ENCODE peak calls at places on chromosome 19, in eight cellular contexts. S is fibroblast of lung; Z is CD4-positive, alpha-beta T cell; Y is right lobe of liver; E is adrenal gland; W is sigmoid colon; H is colonic mucosa; D is A549. C is an unnamed sample.

GRCh38 chr19:46736544-46737274 is 9.1 kb upstream of the FKRP start:
- DNase-seq in S (no peak), Z (no peak), Y (no peak), E (peak; percentile 81), W (no peak), H (no peak), D (no peak), C (no peak)

GRCh38 chr19:405138-405965 is 3.6 kb downstream of the C2CD4C start:
- DNase-seq in S (no peak), Z (no peak), Y (no peak), E (no peak), W (no peak), H (peak; percentile 40), D (no peak), C (no peak)

GRCh38 chr19:55058781-55059610 is 4.0 kb downstream of the RDH13 start:
- DNase-seq in S (no peak), Z (no peak), Y (no peak), E (no peak), W (no peak), H (no peak), D (no peak), C (no peak)

GRCh38 chr19:50909240-50910070 is 1.7 kb downstream of the KLK4 start:
- DNase-seq in S (no peak), Z (peak; percentile 14), Y (peak; percentile 31), E (no peak), W (no peak), H (peak; percentile 90), D (peak; percentile 86), C (no peak)

GRCh38 chr19:6091771-6092291 is 18.5 kb downstream of the RFX2 start:
- DNase-seq in S (peak; percentile 67), Z (no peak), Y (no peak), E (no peak), W (no peak), H (peak; percentile 74), D (no peak), C (no peak)

GRCh38 chr19:48750351-48750750 is 2.1 kb downstream of the FUT1 start:
- DNase-seq in S (no peak), Z (no peak), Y (no peak), E (no peak), W (no peak), H (no peak), D (no peak), C (no peak)

GRCh38 chr19:42143341-42144234 is 11.3 kb upstream of the POU2F2 start:
- DNase-seq in S (peak; percentile 29), Z (no peak), Y (no peak), E (peak; percentile 66), W (no peak), H (no peak), D (no peak), C (no peak)

GRCh38 chr19:12668937-12669271 is 2.3 kb downstream of the WDR83 start:
- DNase-seq in S (peak; percentile 67), Z (peak; percentile 75), Y (peak; percentile 65), E (peak; percentile 92), W (peak; percentile 84), H (peak; percentile 57), D (no peak), C (peak; percentile 20)

GRCh38 chr19:36051637-36052036 is 2.4 kb downstream of the THAP8 start:
- DNase-seq in S (no peak), Z (no peak), Y (no peak), E (no peak), W (no peak), H (no peak), D (no peak), C (no peak)

GRCh38 chr19:58456111-58456510 is 4.7 kb downstream of the ZNF324B start:
- DNase-seq in S (no peak), Z (no peak), Y (no peak), E (no peak), W (no peak), H (no peak), D (no peak), C (no peak)

GRCh38 chr19:58450836-58451357 is 525 bp upstream of the ZNF324B start:
- DNase-seq in S (no peak), Z (no peak), Y (no peak), E (no peak), W (no peak), H (peak; percentile 68), D (peak; percentile 48), C (no peak)

GRCh38 chr19:58455306-58455705 is 3.9 kb downstream of the ZNF324B start:
- DNase-seq in S (no peak), Z (no peak), Y (no peak), E (no peak), W (no peak), H (no peak), D (no peak), C (no peak)

GRCh38 chr19:58453743-58454142 is 2.3 kb downstream of the ZNF324B start:
- DNase-seq in S (no peak), Z (no peak), Y (no peak), E (no peak), W (no peak), H (no peak), D (no peak), C (no peak)

DNA sequence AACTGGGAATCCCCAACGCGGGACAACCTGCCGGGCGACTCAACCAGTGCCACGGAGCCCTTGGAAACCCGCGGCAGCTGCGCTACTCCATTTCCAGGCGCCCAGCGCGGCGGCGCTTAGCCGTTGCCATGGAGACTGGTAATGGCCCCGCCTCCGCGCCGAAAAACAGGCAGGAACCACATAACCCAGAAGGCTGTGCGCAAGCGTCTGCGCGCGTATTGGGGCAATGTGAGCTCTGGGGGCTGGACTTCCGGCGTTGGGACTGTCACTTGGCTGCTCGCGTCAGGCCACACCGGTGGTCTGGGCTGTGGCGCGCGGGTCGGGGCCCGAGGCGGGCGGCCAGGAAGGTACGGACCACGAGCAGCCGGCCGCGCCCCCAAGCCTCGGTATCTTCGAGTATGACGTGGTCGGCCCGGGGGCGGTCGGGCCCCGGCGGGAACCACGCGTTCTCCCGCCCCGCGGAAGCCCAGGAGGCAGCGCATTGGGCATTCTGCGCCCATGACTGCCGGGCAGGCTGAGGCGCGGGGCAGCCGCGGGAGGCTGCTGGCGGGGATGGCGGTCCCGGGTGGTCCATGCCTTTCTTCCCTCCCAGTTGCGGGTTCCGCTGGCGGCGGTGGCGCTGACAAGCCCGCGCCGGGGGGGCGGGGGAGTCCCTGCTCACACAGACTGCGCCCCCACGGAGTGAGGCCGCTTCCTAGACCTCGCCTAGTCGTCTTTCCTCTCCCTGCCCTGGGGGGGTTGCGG is at the start of gene ZNF324B:
- DNase-seq in S (peak; percentile 92), Z (peak; percentile 95), Y (peak; percentile 96), E (peak; percentile 99), W (peak; percentile 98), H (peak; percentile 97), D (peak; percentile 98), C (peak; percentile 78)
- H3K27ac ChIP-seq in S (peak within 1 kb of the TSS; percentile 70), Z (peak within 1 kb of the TSS; percentile 61), Y (no peak within 1 kb of the TSS), E (no peak within 1 kb of the TSS), W (peak within 1 kb of the TSS; percentile 76), H (no peak within 1 kb of the TSS), D (peak within 1 kb of the TSS; percentile 76), C (no peak within 1 kb of the TSS)

GRCh38 chr19:58581227-58582141 is 8.3 kb upstream of the MZF1 start:
- DNase-seq in S (peak; percentile 70), Z (peak; percentile 88), Y (peak; percentile 73), E (peak; percentile 95), W (peak; percentile 96), H (peak; percentile 84), D (peak; percentile 63), C (peak; percentile 74)
- TF ChIP-seq CTCF in S (peak; percentile 99), Z (peak; percentile 93), Y (peak; percentile 76), E (peak; percentile 81), W (peak; percentile 94), H (peak; percentile 65), D (peak; percentile 85), C (peak; percentile 98)

GRCh38 chr19:2575734-2576481 is 100.0 kb downstream of the GADD45B start:
- DNase-seq in S (no peak), Z (no peak), Y (peak; percentile 87), E (peak; percentile 81), W (peak; percentile 95), H (peak; percentile 47), D (no peak), C (peak; percentile 45)

GRCh38 chr19:2577722-2578335 is 101.9 kb downstream of the GADD45B start:
- DNase-seq in S (no peak), Z (no peak), Y (no peak), E (no peak), W (peak; percentile 63), H (no peak), D (no peak), C (no peak)

GRCh38 chr19:2573916-2574315 is 98.0 kb downstream of the GADD45B start:
- DNase-seq in S (no peak), Z (no peak), Y (no peak), E (no peak), W (peak; percentile 58), H (no peak), D (no peak), C (no peak)

GRCh38 chr19:2574478-2574931 is 98.6 kb downstream of the GADD45B start:
- DNase-seq in S (no peak), Z (no peak), Y (no peak), E (no peak), W (peak; percentile 46), H (no peak), D (no peak), C (no peak)

GRCh38 chr19:2574971-2575630 is 99.2 kb downstream of the GADD45B start:
- DNase-seq in S (no peak), Z (no peak), Y (no peak), E (no peak), W (peak; percentile 44), H (no peak), D (no peak), C (no peak)
- H3K27ac ChIP-seq in S (no peak overlapping the region), Z (no peak overlapping the region), Y (no peak overlapping the region), E (no peak overlapping the region), W (no peak overlapping the region), H (no peak overlapping the region), D (peak overlapping the region; percentile 96), C (no peak overlapping the region)

GRCh38 chr19:17942582-17943283 is 9.9 kb downstream of the CCDC124 start:
- DNase-seq in S (no peak), Z (no peak), Y (no peak), E (no peak), W (no peak), H (no peak), D (no peak), C (no peak)
- TF ChIP-seq CTCF in S (no peak), Z (no peak), Y (no peak), E (no peak), W (no peak), H (no peak), D (no peak), C (no peak)